ENCODE peak calls at places on chromosomes 5 and 9, in four cellular contexts. G, A, S and O are unnamed samples.

GRCh38 chr9:136031741-136032638 is 63.1 kb downstream of the NACC2 start:
- DNase-seq in G (no peak), A (no peak), S (no peak), O (no peak)

GRCh38 chr9:8356406-8356805 is 556.8 kb upstream of the DMAC1 start:
- DNase-seq in A (no peak), S (no peak), G (no peak), O (no peak)

GRCh38 chr9:133351908-133352634 is 4.1 kb downstream of the RPL7A start:
- DNase-seq in A (no peak), G (peak; percentile 38), S (no peak), O (no peak)

GRCh38 chr5:137119321-137119720 is 379.8 kb downstream of the SPOCK1 start:
- DNase-seq in S (no peak), G (no peak), A (no peak), O (no peak)

GRCh38 chr9:89664896-89665329 is 60.1 kb downstream of the GADD45G start:
- DNase-seq in S (no peak), A (no peak), G (no peak), O (no peak)

GRCh38 chr9:132587484-132587858 is 5.1 kb downstream of the BARHL1 start:
- DNase-seq in S (no peak), G (no peak), A (no peak), O (no peak)

GRCh38 chr5:107422494-107422893 is 248.2 kb downstream of the EFNA5 start:
- DNase-seq in G (no peak), S (no peak), A (no peak), O (no peak)

GRCh38 chr5:57041570-57041969 is 89.6 kb upstream of the MIER3 start:
- DNase-seq in S (no peak), A (no peak), G (no peak), O (no peak)

GRCh38 chr5:158435161-158435616 is 576.2 kb upstream of the CLINT1 start:
- DNase-seq in G (no peak), A (no peak), S (peak; percentile 47), O (no peak)

GRCh38 chr5:119207105-119207504 is 136.2 kb downstream of the DMXL1 start:
- DNase-seq in A (no peak), G (no peak), S (no peak), O (no peak)

GRCh38 chr5:137563301-137563645 is 64.1 kb upstream of the SPOCK1 start:
- DNase-seq in G (no peak), S (no peak), A (no peak), O (no peak)

GRCh38 chr5:73826761-73827450 is 200.9 kb downstream of the ARHGEF28 start:
- DNase-seq in A (no peak), S (no peak), G (no peak), O (no peak)

GRCh38 chr5:112636751-112637150 is 100.9 kb upstream of the APC start:
- DNase-seq in A (no peak), S (no peak), G (no peak), O (no peak)

GRCh38 chr9:134192311-134192950 is 28.1 kb upstream of the RNU6ATAC start:
- DNase-seq in A (no peak), S (no peak), G (no peak), O (no peak)

GRCh38 chr9:138098908-138099791 is 221.6 kb downstream of the CACNA1B start:
- DNase-seq in G (no peak), A (no peak), S (no peak), O (no peak)

GRCh38 chr5:171450423-171451246 is 31.2 kb downstream of the FGF18 start:
- DNase-seq in A (no peak), S (no peak), G (peak; percentile 61), O (no peak)

GRCh38 chr5:172179032-172179989 is 8.7 kb downstream of the STK10 start:
- DNase-seq in G (no peak), S (peak; percentile 71), A (peak; percentile 65), O (peak; percentile 51)

GRCh38 chr9:129520981-129521380 is 99.9 kb downstream of the C9orf50 start:
- DNase-seq in S (no peak), A (no peak), G (no peak), O (no peak)

GRCh38 chr5:155126573-155126972 is 113.0 kb downstream of the KIF4B start:
- DNase-seq in S (no peak), A (no peak), G (no peak), O (no peak)

GRCh38 chr5:155125696-155126095 is 112.1 kb downstream of the KIF4B start:
- DNase-seq in G (no peak), A (no peak), S (no peak), O (no peak)

GRCh38 chr5:155129513-155129880 is 115.9 kb downstream of the KIF4B start:
- DNase-seq in A (no peak), S (no peak), G (no peak), O (no peak)

GRCh38 chr5:155127552-155127951 is 114.0 kb downstream of the KIF4B start:
- DNase-seq in G (no peak), S (no peak), A (no peak), O (no peak)

GRCh38 chr5:155128786-155129512 is 115.4 kb downstream of the KIF4B start:
- DNase-seq in S (no peak), A (no peak), G (no peak), O (no peak)
- TF ChIP-seq SPI1 in S (no peak), A (no peak), G (no peak), O (no peak)

DNA sequence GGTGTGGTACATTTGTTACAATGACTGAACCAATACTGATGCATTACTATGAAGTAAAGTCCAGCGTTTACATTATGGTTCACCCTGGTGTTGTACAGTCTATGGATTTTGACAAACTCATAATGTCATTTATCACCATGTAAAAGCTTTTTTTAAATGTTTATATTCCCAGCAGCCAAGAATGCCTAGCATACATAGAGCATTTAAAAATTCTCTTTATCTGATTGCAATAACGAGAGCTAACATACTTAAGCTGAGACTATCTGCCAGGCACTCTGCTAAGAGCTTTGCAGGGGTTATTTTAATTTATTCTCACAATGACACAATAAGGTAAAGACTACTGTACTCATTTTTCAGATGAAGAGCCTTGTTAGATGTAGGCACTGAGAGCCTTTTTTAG is 24.1 kb downstream of the PRDM6 start:
- DNase-seq in S (no peak), A (no peak), G (no peak), O (no peak)
- TF ChIP-seq SPI1 in S (no peak), A (no peak), G (no peak), O (no peak)

GRCh38 chr9:110130791-110131416 is 77.1 kb downstream of the C9orf152 start:
- DNase-seq in A (no peak), S (no peak), G (no peak), O (no peak)

GRCh38 chr9:110133608-110134214 is 74.2 kb downstream of the C9orf152 start:
- DNase-seq in A (no peak), S (no peak), G (no peak), O (no peak)

GRCh38 chr9:110131499-110131898 is 76.5 kb downstream of the C9orf152 start:
- DNase-seq in G (no peak), S (no peak), A (no peak), O (no peak)

GRCh38 chr9:110135858-110136257 is 72.1 kb downstream of the C9orf152 start:
- DNase-seq in S (no peak), A (no peak), G (no peak), O (no peak)

DNA sequence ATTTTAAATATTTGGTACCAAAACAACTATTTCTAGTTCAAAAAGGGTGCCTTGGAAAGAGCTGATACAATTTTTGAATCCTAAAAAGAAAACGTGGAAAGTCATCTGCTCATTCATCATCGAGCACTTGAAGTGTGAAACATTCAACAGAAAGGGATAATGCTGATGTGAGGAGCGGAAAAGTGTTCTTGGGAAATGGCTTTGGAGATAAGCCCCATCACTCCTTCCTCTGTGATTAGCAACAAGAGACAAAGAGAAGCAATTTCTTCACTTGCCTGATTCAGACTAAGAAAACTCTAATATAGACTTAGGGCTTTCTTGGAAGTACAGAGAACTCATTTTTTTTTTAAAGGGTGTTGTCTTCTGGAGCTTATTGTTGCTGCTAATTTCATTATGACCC is 74.9 kb downstream of the C9orf152 start:
- DNase-seq in S (no peak), G (no peak), A (no peak), O (no peak)
- TF ChIP-seq SPI1 in S (no peak), G (no peak), A (no peak), O (no peak)

GRCh38 chr9:97660345-97660744 is 26.7 kb downstream of the NCBP1 start:
- DNase-seq in G (no peak), S (no peak), A (no peak), O (no peak)

GRCh38 chr9:97658707-97659106 is 25.1 kb downstream of the NCBP1 start:
- DNase-seq in A (no peak), S (no peak), G (no peak), O (no peak)

GRCh38 chr9:97665742-97666141 is 31.4 kb downstream of the XPA start:
- DNase-seq in S (no peak), G (no peak), A (no peak), O (no peak)

DNA sequence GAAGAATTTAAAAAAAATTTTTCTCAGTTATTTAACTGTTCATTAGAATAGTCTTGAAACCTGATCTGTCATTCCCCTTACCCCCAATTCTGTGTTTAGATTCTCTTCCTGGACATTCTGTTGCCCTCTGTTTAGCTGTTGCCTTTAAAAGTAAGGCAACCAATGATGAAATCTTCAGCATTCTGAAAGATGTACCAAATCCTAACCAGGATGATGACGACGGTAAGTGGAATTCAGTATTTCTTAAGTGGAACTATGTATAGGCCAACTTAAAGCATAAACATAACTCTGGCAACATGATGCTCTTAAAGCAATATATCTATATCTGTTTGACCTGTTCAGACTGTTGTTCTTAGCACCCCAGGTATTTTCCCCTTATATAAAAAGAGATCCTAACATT is 27.2 kb downstream of the NCBP1 start:
- DNase-seq in S (no peak), A (no peak), G (no peak), O (no peak)
- TF ChIP-seq SPI1 in S (no peak), A (no peak), G (no peak), O (no peak)

DNA sequence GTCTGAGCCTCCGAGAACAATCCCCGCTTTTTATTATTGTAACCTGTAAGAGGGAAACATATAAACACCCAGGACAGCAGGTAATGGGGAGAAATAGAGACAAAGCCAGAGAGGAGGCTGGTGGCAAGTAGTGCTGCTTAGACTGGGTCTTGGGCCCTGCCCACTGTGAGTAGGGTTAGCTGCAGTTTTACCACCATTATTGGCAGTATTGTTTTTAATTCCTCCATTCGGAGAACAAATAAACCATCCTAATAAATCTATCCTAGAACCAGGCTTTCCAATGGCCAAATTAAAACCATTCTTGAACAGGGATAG is 6.3 kb downstream of the NR2F1 start:
- DNase-seq in A (no peak), S (no peak), G (no peak), O (no peak)
- TF ChIP-seq SPI1 in A (no peak), S (no peak), G (no peak), O (no peak)